ENCODE peak calls at places on chromosomes 12 and 14, in four cellular contexts. N, G, W and S are unnamed samples.

GRCh38 chr12:120639771-120640721 is at the start of gene CABP1:
- DNase-seq in W (peak; percentile 63), G (peak; percentile 62), N (peak; percentile 33), S (no peak)

GRCh38 chr12:69553626-69554248 is 31.5 kb upstream of the CCT2 start:
- DNase-seq in N (no peak), G (no peak), W (no peak), S (no peak)

GRCh38 chr14:21261824-21262223 is 7.4 kb downstream of the HNRNPC start:
- DNase-seq in G (no peak), W (no peak), N (no peak), S (no peak)

GRCh38 chr14:35369701-35370191 is 34.8 kb downstream of the NFKBIA start:
- DNase-seq in G (no peak), W (no peak), N (no peak), S (no peak)

GRCh38 chr14:63544641-63545234 is 1.6 kb upstream of the PPP2R5E start:
- DNase-seq in N (no peak), W (no peak), G (no peak), S (no peak)

GRCh38 chr12:100795193-100796179 is 910 bp downstream of the ANO4 start:
- DNase-seq in W (no peak), G (no peak), N (no peak), S (no peak)

GRCh38 chr14:81018714-81019512 is 63.5 kb downstream of the TSHR start:
- DNase-seq in G (no peak), W (no peak), N (no peak), S (no peak)

GRCh38 chr12:45853550-45853949 is 124.0 kb downstream of the ARID2 start:
- DNase-seq in G (no peak), W (no peak), N (no peak), S (no peak)

GRCh38 chr14:26984318-26985177 is 386.7 kb upstream of the NOVA1 start:
- DNase-seq in N (peak; percentile 74), W (peak; percentile 38), G (no peak), S (peak; percentile 50)

GRCh38 chr12:67457799-67458680 is 188.9 kb downstream of the CAND1 start:
- DNase-seq in G (no peak), N (no peak), W (no peak), S (no peak)

GRCh38 chr12:117120787-117121186 is 21.6 kb upstream of the TESC start:
- DNase-seq in W (no peak), N (no peak), G (no peak), S (no peak)

GRCh38 chr12:113185180-113186032 is at the start of the genes DDX54 and RITA1:
- DNase-seq in G (peak; percentile 82), N (peak; percentile 76), W (peak; percentile 84), S (peak; percentile 90)

GRCh38 chr14:80926706-80927384 is 14.7 kb downstream of the CEP128 start:
- DNase-seq in G (no peak), W (no peak), N (no peak), S (no peak)

GRCh38 chr12:49273726-49274395 is 9.0 kb downstream of the TUBA1C start:
- DNase-seq in W (no peak), N (no peak), G (no peak), S (no peak)

GRCh38 chr14:53767566-53767965 is 189.1 kb downstream of the BMP4 start:
- DNase-seq in W (no peak), N (no peak), G (no peak), S (no peak)

GRCh38 chr14:23478109-23478698 is 8.7 kb downstream of the NGDN start:
- DNase-seq in G (peak; percentile 68), N (peak; percentile 57), W (peak; percentile 27), S (no peak)

GRCh38 chr14:99342906-99343305 is 70.9 kb upstream of the BCL11B start:
- DNase-seq in G (no peak), W (no peak), N (no peak), S (no peak)

GRCh38 chr14:59688224-59689170 is 111.9 kb upstream of the CCDC175 start:
- DNase-seq in N (peak; percentile 59), W (no peak), G (peak; percentile 5), S (peak; percentile 59)

GRCh38 chr12:63995512-63995911 is 151.0 kb downstream of the SRGAP1 start:
- DNase-seq in G (no peak), N (no peak), W (no peak), S (no peak)

GRCh38 chr12:6230321-6231110 is 30.3 kb downstream of the CD9 start:
- DNase-seq in G (peak; percentile 61), N (no peak), W (no peak), S (no peak)

GRCh38 chr14:64715628-64716412 is 11.6 kb downstream of the PLEKHG3 start:
- DNase-seq in N (peak; percentile 43), G (no peak), W (no peak), S (no peak)

GRCh38 chr14:50658203-50658602 is 9.9 kb downstream of the SAV1 start:
- DNase-seq in G (no peak), W (no peak), N (no peak), S (no peak)

GRCh38 chr14:60968099-60968498 is 12.8 kb downstream of the TRMT5 start:
- DNase-seq in N (no peak), W (no peak), G (no peak), S (no peak)

GRCh38 chr12:53976172-53976822 is 1.5 kb upstream of the HOTAIR start:
- DNase-seq in W (no peak), G (no peak), N (no peak), S (no peak)

GRCh38 chr12:26573212-26573909 is 259.6 kb downstream of the ITPR2 start:
- DNase-seq in N (no peak), W (no peak), G (no peak), S (no peak)

GRCh38 chr14:101193126-101193844 is 289.8 kb upstream of the RTL1 start:
- DNase-seq in G (no peak), W (no peak), N (no peak), S (peak; percentile 34)

GRCh38 chr12:45324391-45324790 is 108.5 kb downstream of the ANO6 start:
- DNase-seq in G (no peak), N (no peak), W (no peak), S (no peak)